ENCODE peak calls at places on chromosome 3, in four cellular contexts. One of them, this sample, is unnamed.

GRCh38 chr3:151724846-151725562 is 8.7 kb upstream of the AADACL2 start:
- DNase-seq in ACHN: no peak
- DNase-seq in Daoy: peak; percentile 67
- DNase-seq in CD4-positive, alpha-beta T cell: no peak
- DNase-seq in this sample: no peak

GRCh38 chr3:177379045-177379444 is 181.8 kb upstream of the TBL1XR1 start:
- DNase-seq in Daoy: no peak
- DNase-seq in ACHN: no peak
- DNase-seq in CD4-positive, alpha-beta T cell: no peak
- DNase-seq in this sample: no peak

GRCh38 chr3:182485306-182485705 is 308.0 kb upstream of the ATP11B start:
- DNase-seq in CD4-positive, alpha-beta T cell: no peak
- DNase-seq in ACHN: no peak
- DNase-seq in Daoy: no peak
- DNase-seq in this sample: no peak

GRCh38 chr3:183517656-183518055 is 37.9 kb downstream of the KLHL6 start:
- DNase-seq in Daoy: no peak
- DNase-seq in CD4-positive, alpha-beta T cell: no peak
- DNase-seq in ACHN: no peak
- DNase-seq in this sample: no peak

GRCh38 chr3:115624029-115624645 is 827 bp downstream of the GAP43 start:
- DNase-seq in ACHN: no peak
- DNase-seq in CD4-positive, alpha-beta T cell: no peak
- DNase-seq in Daoy: no peak
- DNase-seq in this sample: peak; percentile 21

GRCh38 chr3:131349946-131350347 is 31.6 kb upstream of the NUDT16 start:
- DNase-seq in ACHN: peak; percentile 59
- DNase-seq in CD4-positive, alpha-beta T cell: no peak
- DNase-seq in Daoy: peak; percentile 77
- DNase-seq in this sample: no peak

GRCh38 chr3:97990624-97991277 is 18.5 kb upstream of the RIOX2 start:
- DNase-seq in ACHN: no peak
- DNase-seq in CD4-positive, alpha-beta T cell: no peak
- DNase-seq in Daoy: no peak
- DNase-seq in this sample: no peak

GRCh38 chr3:190092250-190092649 is 28.4 kb downstream of the P3H2 start:
- DNase-seq in CD4-positive, alpha-beta T cell: no peak
- DNase-seq in Daoy: peak; percentile 23
- DNase-seq in ACHN: no peak
- DNase-seq in this sample: peak; percentile 88

GRCh38 chr3:58667704-58668103 is 1.1 kb upstream of the FAM3D start:
- DNase-seq in ACHN: no peak
- DNase-seq in CD4-positive, alpha-beta T cell: no peak
- DNase-seq in Daoy: no peak
- DNase-seq in this sample: no peak

GRCh38 chr3:30982676-30983075 is 88.2 kb upstream of the GADL1 start:
- DNase-seq in Daoy: no peak
- DNase-seq in CD4-positive, alpha-beta T cell: no peak
- DNase-seq in ACHN: no peak
- DNase-seq in this sample: no peak

GRCh38 chr3:86938706-86939105 is 52.2 kb downstream of the VGLL3 start:
- DNase-seq in Daoy: no peak
- DNase-seq in ACHN: no peak
- DNase-seq in CD4-positive, alpha-beta T cell: no peak
- DNase-seq in this sample: no peak

GRCh38 chr3:112303811-112304325 is 9.9 kb upstream of the SLC9C1 start:
- DNase-seq in CD4-positive, alpha-beta T cell: no peak
- DNase-seq in ACHN: peak; percentile 11
- DNase-seq in Daoy: no peak
- DNase-seq in this sample: peak; percentile 39

GRCh38 chr3:4508048-4508981 is 15.2 kb downstream of the ITPR1 start:
- DNase-seq in CD4-positive, alpha-beta T cell: no peak
- DNase-seq in Daoy: no peak
- DNase-seq in ACHN: no peak
- DNase-seq in this sample: no peak

GRCh38 chr3:13325092-13325491 is 95.0 kb downstream of the NUP210 start:
- DNase-seq in ACHN: no peak
- DNase-seq in CD4-positive, alpha-beta T cell: no peak
- DNase-seq in Daoy: no peak
- DNase-seq in this sample: peak; percentile 23

GRCh38 chr3:142947352-142947751 is 16.1 kb downstream of the PAQR9 start:
- DNase-seq in ACHN: no peak
- DNase-seq in Daoy: no peak
- DNase-seq in CD4-positive, alpha-beta T cell: no peak
- DNase-seq in this sample: no peak

GRCh38 chr3:172321035-172321434 is 127.2 kb downstream of the GHSR start:
- DNase-seq in ACHN: no peak
- DNase-seq in CD4-positive, alpha-beta T cell: no peak
- DNase-seq in Daoy: no peak
- DNase-seq in this sample: no peak

GRCh38 chr3:116423945-116424344 is 21.3 kb downstream of the LSAMP start:
- DNase-seq in ACHN: no peak
- DNase-seq in CD4-positive, alpha-beta T cell: no peak
- DNase-seq in Daoy: peak; percentile 16
- DNase-seq in this sample: no peak

GRCh38 chr3:129606522-129607390 is at the start of gene PLXND1:
- DNase-seq in CD4-positive, alpha-beta T cell: no peak
- DNase-seq in Daoy: peak; percentile 78
- DNase-seq in ACHN: peak; percentile 59
- DNase-seq in this sample: peak; percentile 84

GRCh38 chr3:57006949-57007419 is 53.5 kb upstream of the SPATA12 start:
- DNase-seq in CD4-positive, alpha-beta T cell: no peak
- DNase-seq in Daoy: peak; percentile 25
- DNase-seq in ACHN: peak; percentile 33
- DNase-seq in this sample: no peak

GRCh38 chr3:194443911-194444310 is 42.9 kb downstream of the ATP13A3 start:
- DNase-seq in CD4-positive, alpha-beta T cell: no peak
- DNase-seq in Daoy: no peak
- DNase-seq in ACHN: no peak
- DNase-seq in this sample: no peak

This sample was measured in A673.